ENCODE peak calls at places on chromosome 10, in eight cellular contexts. L is GM12878, J is right atrium auricular region, S is A549, P is brain microvascular endothelial cell, F is psoas muscle, B is neuronal stem cell, A is body of pancreas. E is an unnamed sample.

GRCh38 chr10:77877461-77878344 is 48.9 kb downstream of the DLG5 start:
- DNase-seq in P (peak), J (no peak), L (peak), S (no peak), B (peak), F (peak), A (no peak), E (no peak)

GRCh38 chr10:22537810-22538209 is 176.6 kb downstream of the PIP4K2A start:
- DNase-seq in A (no peak), B (no peak), F (no peak), P (no peak), L (no peak), S (no peak), J (no peak), E (no peak)

GRCh38 chr10:3782099-3782455 is 2.9 kb downstream of the KLF6 start:
- DNase-seq in S (no peak), P (peak), L (no peak), J (no peak), B (no peak), F (no peak), A (no peak), E (no peak)

GRCh38 chr10:110535958-110536891 is 31.3 kb upstream of the SMC3 start:
- DNase-seq in S (no peak), A (no peak), P (peak), L (peak), J (no peak), F (no peak), B (no peak), E (peak)

GRCh38 chr10:110850990-110851389 is 20.7 kb upstream of the PDCD4 start:
- DNase-seq in F (no peak), L (no peak), A (no peak), S (no peak), B (no peak), P (no peak), J (peak), E (no peak)

GRCh38 chr10:131179386-131179785 is 132.1 kb downstream of the TCERG1L start:
- DNase-seq in J (no peak), L (no peak), A (peak), F (no peak), P (no peak), S (no peak), B (no peak), E (no peak)

GRCh38 chr10:98638920-98639319 is 192.2 kb upstream of the HPS1 start:
- DNase-seq in L (no peak), B (no peak), S (no peak), F (no peak), A (no peak), J (no peak), P (no peak), E (no peak)

GRCh38 chr10:110344622-110345021 is 39.9 kb upstream of the SMNDC1 start:
- DNase-seq in F (no peak), B (no peak), L (no peak), A (no peak), S (no peak), J (no peak), P (no peak), E (no peak)

GRCh38 chr10:22593644-22594043 is 120.7 kb downstream of the PIP4K2A start:
- DNase-seq in A (no peak), J (no peak), P (no peak), F (no peak), L (no peak), B (no peak), S (no peak), E (no peak)

GRCh38 chr10:77983384-77984341 is 45.7 kb downstream of the POLR3A start:
- DNase-seq in P (peak), A (no peak), S (no peak), F (no peak), B (no peak), L (no peak), J (no peak), E (no peak)

GRCh38 chr10:38008006-38008405 is 2.5 kb upstream of the ZNF33A start:
- DNase-seq in P (no peak), S (no peak), A (no peak), J (no peak), F (no peak), B (no peak), L (no peak), E (peak)

GRCh38 chr10:90344226-90344625 is 513.6 kb downstream of the HTR7 start:
- DNase-seq in J (no peak), S (no peak), A (no peak), B (no peak), F (no peak), P (no peak), L (no peak), E (no peak)

GRCh38 chr10:5596611-5597341 is 69.6 kb downstream of the ASB13 start:
- DNase-seq in P (no peak), A (no peak), F (peak), L (no peak), J (no peak), S (no peak), B (no peak), E (peak)

GRCh38 chr10:128047337-128047736 is 78.9 kb downstream of the MKI67 start:
- DNase-seq in A (no peak), F (peak), B (peak), J (peak), S (peak), P (peak), L (peak), E (peak)

GRCh38 chr10:101001225-101002035 is 1.8 kb downstream of the LZTS2 start:
- DNase-seq in F (peak), L (no peak), J (peak), P (peak), A (peak), S (no peak), B (no peak), E (peak)

GRCh38 chr10:60209874-60210584 is 179.6 kb downstream of the ANK3 start:
- DNase-seq in P (no peak), F (no peak), J (no peak), S (no peak), L (no peak), A (no peak), B (no peak), E (peak)

GRCh38 chr10:117547301-117548153 is 5.0 kb downstream of the EMX2 start:
- DNase-seq in F (no peak), S (no peak), P (no peak), L (no peak), A (no peak), J (no peak), B (no peak), E (no peak)

GRCh38 chr10:91652364-91652763 is 19.5 kb upstream of the PPP1R3C start:
- DNase-seq in S (peak), B (no peak), A (no peak), L (no peak), F (no peak), P (peak), J (no peak), E (peak)

GRCh38 chr10:121702351-121703320 is 104.4 kb upstream of the FGFR2 start:
- DNase-seq in P (peak), F (no peak), J (no peak), A (no peak), B (no peak), S (peak), L (no peak), E (peak)

GRCh38 chr10:80150172-80150571 is 17.6 kb downstream of the PLAC9 start:
- DNase-seq in F (no peak), S (no peak), B (no peak), J (no peak), A (no peak), P (no peak), L (no peak), E (no peak)

GRCh38 chr10:5567477-5567876 is 42.7 kb downstream of the CALML3 start:
- DNase-seq in F (no peak), P (no peak), S (no peak), J (no peak), A (no peak), B (no peak), L (no peak), E (no peak)

GRCh38 chr10:116893686-116894037 is 44.4 kb downstream of the ENO4 start:
- DNase-seq in P (no peak), S (no peak), A (no peak), F (no peak), L (no peak), B (no peak), J (no peak), E (no peak)

GRCh38 chr10:68869623-68870022 is 31.5 kb upstream of the DDX50 start:
- DNase-seq in J (no peak), P (no peak), L (no peak), B (no peak), A (no peak), F (no peak), S (no peak), E (no peak)

GRCh38 chr10:103622286-103622685 is 128.8 kb downstream of the NEURL1 start:
- DNase-seq in L (no peak), F (no peak), A (no peak), J (no peak), S (no peak), P (no peak), B (no peak), E (no peak)

GRCh38 chr10:108404155-108404554 is 1239.6 kb upstream of the SORCS1 start:
- DNase-seq in P (no peak), J (no peak), L (no peak), F (no peak), A (no peak), S (no peak), B (no peak), E (no peak)

GRCh38 chr10:100696477-100696901 is 48.9 kb upstream of the PAX2 start:
- DNase-seq in F (no peak), L (peak), P (no peak), A (no peak), J (no peak), S (peak), B (no peak), E (no peak)

GRCh38 chr10:50231515-50232260 is 19.6 kb downstream of the ASAH2 start:
- DNase-seq in J (no peak), S (no peak), A (no peak), L (no peak), B (no peak), P (no peak), F (no peak), E (peak)

GRCh38 chr10:85315657-85316056 is 987.3 kb downstream of the CCSER2 start:
- DNase-seq in L (no peak), F (no peak), B (no peak), P (no peak), A (no peak), J (no peak), S (no peak), E (no peak)

GRCh38 chr10:48608926-48609325 is 4.1 kb upstream of the ARHGAP22 start:
- DNase-seq in B (no peak), P (no peak), A (no peak), S (no peak), F (no peak), J (no peak), L (no peak), E (no peak)

GRCh38 chr10:103919648-103920025 is 1.7 kb upstream of the STN1 start:
- DNase-seq in S (no peak), A (no peak), P (no peak), F (no peak), L (no peak), J (no peak), B (no peak), E (peak)

GRCh38 chr10:130766071-130766470 is 545.5 kb downstream of the TCERG1L start:
- DNase-seq in J (no peak), L (no peak), F (peak), S (no peak), B (no peak), A (no peak), P (no peak), E (no peak)

GRCh38 chr10:35600193-35600592 is 4.9 kb upstream of the GJD4 start:
- DNase-seq in S (peak), A (no peak), J (no peak), P (no peak), B (no peak), F (no peak), L (no peak), E (no peak)

GRCh38 chr10:5685764-5686240 is 1.2 kb downstream of the TASOR2 start:
- DNase-seq in L (no peak), S (no peak), P (no peak), A (no peak), B (no peak), J (no peak), F (no peak), E (no peak)

GRCh38 chr10:6068006-6068405 is 5.8 kb upstream of the IL2RA start:
- DNase-seq in F (no peak), A (no peak), S (no peak), B (no peak), P (no peak), L (no peak), J (no peak), E (no peak)

GRCh38 chr10:35210961-35211360 is 84.3 kb downstream of the CREM start:
- DNase-seq in F (no peak), J (no peak), P (no peak), A (no peak), B (no peak), L (no peak), S (no peak), E (no peak)

GRCh38 chr10:569961-570630 is 119.4 kb downstream of the DIP2C start:
- DNase-seq in J (no peak), L (no peak), S (no peak), P (no peak), B (no peak), A (no peak), F (no peak), E (peak)

GRCh38 chr10:132381726-132382125 is 15.3 kb upstream of the PWWP2B start:
- DNase-seq in B (no peak), J (no peak), A (no peak), L (no peak), F (no peak), P (no peak), S (no peak), E (peak)

GRCh38 chr10:60733189-60733815 is 45.0 kb upstream of the CDK1 start:
- DNase-seq in J (no peak), A (peak), P (no peak), B (no peak), L (no peak), F (peak), S (peak), E (peak)

GRCh38 chr10:58017719-58018367 is 249.9 kb downstream of the IPMK start:
- DNase-seq in P (peak), B (no peak), F (no peak), S (peak), A (no peak), J (no peak), L (no peak), E (no peak)

GRCh38 chr10:18294633-18295032 is 154.4 kb downstream of the CACNB2 start:
- DNase-seq in P (no peak), A (no peak), J (no peak), F (no peak), B (no peak), L (peak), S (no peak), E (peak)

GRCh38 chr10:18290651-18291313 is 150.6 kb downstream of the CACNB2 start:
- DNase-seq in S (no peak), B (peak), L (no peak), P (no peak), A (no peak), F (no peak), J (no peak), E (no peak)

GRCh38 chr10:18297659-18298058 is 157.4 kb downstream of the CACNB2 start:
- DNase-seq in J (no peak), S (no peak), L (no peak), B (no peak), F (no peak), A (no peak), P (no peak), E (no peak)

GRCh38 chr10:18298256-18298655 is 158.0 kb downstream of the CACNB2 start:
- DNase-seq in F (no peak), P (no peak), J (no peak), L (no peak), S (no peak), B (no peak), A (no peak), E (peak)

DNA sequence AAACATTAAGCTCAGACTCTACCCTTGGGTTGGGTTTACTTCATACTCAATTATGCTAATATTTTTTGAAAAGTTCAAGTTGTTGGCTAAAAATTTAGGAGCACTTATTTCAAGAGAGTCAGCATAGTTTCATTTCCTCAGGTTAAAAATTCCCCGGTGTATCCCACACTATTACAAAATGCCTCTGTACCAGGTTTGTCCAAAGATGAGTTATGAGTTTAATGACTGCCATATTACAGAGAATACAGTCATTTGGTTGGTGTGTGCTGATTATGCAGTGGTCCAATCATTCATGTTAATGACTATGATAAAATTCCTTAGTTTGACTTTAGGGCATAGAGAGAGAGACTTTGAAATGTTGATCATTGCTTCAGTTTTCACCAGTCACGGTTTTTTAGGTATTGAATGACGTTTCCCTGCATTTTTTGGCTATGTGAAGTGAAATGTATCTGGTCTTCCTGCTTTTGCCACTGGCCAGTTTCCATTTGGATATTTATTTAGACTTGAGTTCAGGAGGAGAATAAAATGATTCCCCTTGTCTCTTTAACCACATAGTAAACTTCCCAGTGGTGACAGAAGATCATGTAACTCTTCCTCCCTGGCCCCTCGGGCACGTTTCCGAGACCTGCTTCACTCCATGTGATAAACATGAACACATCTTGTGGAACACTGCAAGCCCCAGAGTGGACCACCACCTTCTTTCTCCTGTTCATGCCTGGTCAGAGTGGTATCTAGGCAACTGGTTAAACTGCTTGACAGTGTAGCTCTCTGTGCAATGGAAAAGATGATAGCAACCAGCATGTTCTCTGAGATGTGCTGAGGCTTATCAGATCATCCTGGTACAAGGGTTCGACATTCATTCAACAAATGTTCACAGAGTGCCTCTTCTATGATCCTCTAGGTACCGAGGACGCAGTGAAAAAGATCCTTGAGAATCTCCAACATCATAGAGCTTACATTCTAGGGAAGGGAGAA is 153.6 kb downstream of the CACNB2 start:
- DNase-seq in B (no peak), F (no peak), J (no peak), P (no peak), S (no peak), A (no peak), L (peak), E (peak)
- H3K4me3 ChIP-seq in B (no peak), F (no peak), J (no peak), P (no peak), S (no peak), A (no peak), L (no peak), E (no peak)

GRCh38 chr10:28179006-28179405 is 123.9 kb downstream of the MPP7 start:
- DNase-seq in P (no peak), J (no peak), A (no peak), F (no peak), B (no peak), L (no peak), S (no peak), E (no peak)
- H3K27ac ChIP-seq in P (no peak), J (no peak), A (no peak), F (no peak), B (no peak), L (no peak), S (no peak), E (no peak)

GRCh38 chr10:62082270-62082669 is 180.8 kb downstream of the ARID5B start:
- DNase-seq in A (no peak), S (no peak), F (no peak), B (no peak), L (no peak), J (no peak), P (no peak), E (peak)
- H3K4me3 ChIP-seq in A (no peak), S (no peak), F (peak), B (no peak), L (peak), J (no peak), P (no peak), E (no peak)

DNA sequence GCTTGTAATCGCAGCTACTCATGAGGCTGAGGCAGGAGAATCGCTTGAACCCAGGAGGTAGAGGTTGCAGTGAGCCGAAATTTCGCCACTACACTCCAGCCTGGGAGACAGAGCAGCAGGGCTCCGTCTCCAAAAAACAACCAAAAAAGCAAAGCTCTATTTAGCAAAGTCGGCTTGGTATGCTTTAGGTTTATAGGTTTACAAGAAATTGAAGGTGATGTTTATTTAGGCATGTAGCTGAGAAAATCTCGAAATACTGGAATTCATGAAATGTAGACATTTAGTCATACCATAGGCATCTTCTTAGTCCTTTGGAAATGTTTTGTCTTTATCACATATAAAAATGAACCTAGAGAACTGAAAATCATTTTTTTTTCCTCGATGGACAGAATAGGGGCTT is 453.8 kb upstream of the ANKRD30A start:
- DNase-seq in L (no peak), J (no peak), P (no peak), A (no peak), S (peak), F (no peak), B (no peak), E (no peak)
- H3K27ac ChIP-seq in L (no peak), J (no peak), P (no peak), A (no peak), S (peak), F (no peak), B (no peak), E (no peak)

GRCh38 chr10:124739996-124740373 is 4.2 kb downstream of the FAM53B start:
- DNase-seq in F (no peak), P (no peak), J (peak), L (no peak), S (no peak), A (no peak), B (no peak), E (no peak)

GRCh38 chr10:124741922-124742417 is 2.2 kb downstream of the FAM53B start:
- DNase-seq in F (no peak), A (no peak), J (peak), L (no peak), B (no peak), P (no peak), S (no peak), E (no peak)

GRCh38 chr10:124742418-124743187 is 1.6 kb downstream of the FAM53B start:
- DNase-seq in L (no peak), P (peak), A (no peak), J (peak), S (peak), F (peak), B (no peak), E (no peak)

GRCh38 chr10:124740374-124741280 is 3.6 kb downstream of the FAM53B start:
- DNase-seq in A (no peak), L (no peak), B (peak), J (peak), F (peak), S (no peak), P (no peak), E (no peak)

DNA sequence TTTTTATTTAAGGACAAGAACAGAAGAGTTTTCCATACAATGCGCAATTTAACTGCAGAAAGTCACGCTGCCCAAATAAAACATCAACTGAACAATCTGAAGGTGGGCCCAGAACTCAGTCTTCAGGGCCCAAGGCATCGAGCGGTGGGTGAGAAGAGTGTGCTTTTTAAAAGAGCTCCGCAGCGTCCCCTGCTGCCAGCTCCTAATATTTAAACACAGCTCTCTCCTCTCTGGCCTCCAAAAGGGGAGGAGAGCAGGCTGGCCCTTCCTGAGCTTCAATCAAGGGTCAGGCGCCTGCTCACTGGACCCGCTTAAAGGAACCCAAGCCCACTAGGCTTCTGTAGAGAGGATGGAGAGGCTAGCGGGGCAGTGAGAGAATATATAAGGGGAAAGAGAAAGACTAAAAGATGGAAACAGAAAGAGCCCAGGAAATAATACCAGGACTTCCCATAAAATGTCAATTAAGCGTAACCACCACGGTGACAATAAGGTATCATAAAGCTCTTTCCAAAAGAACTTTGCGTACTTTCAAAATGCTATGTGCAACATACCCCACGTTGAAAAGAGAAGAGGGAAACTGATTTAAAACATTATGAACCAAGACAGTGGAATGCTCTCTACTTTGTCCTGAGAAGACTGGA is 2.8 kb downstream of the FAM53B start:
- DNase-seq in L (no peak), J (peak), S (peak), B (peak), P (peak), A (peak), F (peak), E (peak)
- H3K4me3 ChIP-seq in L (peak), J (no peak), S (no peak), B (no peak), P (no peak), A (no peak), F (peak), E (no peak)